ENCODE peak calls at places on chromosome 17, in four cellular contexts. One of them, this sample, is unnamed. For H3K4me1, the result is how much of the 10 kb centered on the place peaks cover.

GRCh38 chr17:65163990-65164495 is 26.9 kb downstream of the RGS9 start:
- DNase-seq in psoas muscle: no peak
- DNase-seq in uterus: no peak
- DNase-seq in cardiac muscle cell: peak
- DNase-seq in this sample: peak

GRCh38 chr17:70080541-70081347 is 5.7 kb downstream of the KCNJ16 start:
- DNase-seq in psoas muscle: no peak
- DNase-seq in uterus: no peak
- DNase-seq in cardiac muscle cell: peak
- DNase-seq in this sample: no peak

GRCh38 chr17:5418858-5419355 is 555 bp downstream of the NUP88 start:
- DNase-seq in psoas muscle: no peak
- DNase-seq in uterus: no peak
- DNase-seq in cardiac muscle cell: peak
- DNase-seq in this sample: peak

GRCh38 chr17:5815396-5815795 is 231.1 kb upstream of the NLRP1 start:
- DNase-seq in psoas muscle: no peak
- DNase-seq in uterus: no peak
- DNase-seq in cardiac muscle cell: no peak
- DNase-seq in this sample: no peak

GRCh38 chr17:36731091-36731490 is 129.7 kb downstream of the MRM1 start:
- DNase-seq in psoas muscle: no peak
- DNase-seq in uterus: no peak
- DNase-seq in cardiac muscle cell: no peak
- DNase-seq in this sample: no peak

GRCh38 chr17:50480854-50481490 is 2.3 kb downstream of the RSAD1 start:
- DNase-seq in psoas muscle: no peak
- DNase-seq in uterus: no peak
- DNase-seq in cardiac muscle cell: no peak
- DNase-seq in this sample: no peak

GRCh38 chr17:8963665-8964258 is 1.7 kb downstream of the PIK3R5 start:
- DNase-seq in psoas muscle: no peak
- DNase-seq in uterus: no peak
- DNase-seq in cardiac muscle cell: no peak
- DNase-seq in this sample: no peak

GRCh38 chr17:7884581-7885356 is 3.8 kb upstream of the CHD3 start:
- DNase-seq in psoas muscle: peak
- DNase-seq in uterus: peak
- DNase-seq in cardiac muscle cell: peak
- DNase-seq in this sample: no peak

GRCh38 chr17:41521574-41522261 is 3.0 kb upstream of the KRT15 start:
- DNase-seq in psoas muscle: no peak
- DNase-seq in uterus: no peak
- DNase-seq in cardiac muscle cell: peak
- DNase-seq in this sample: peak

GRCh38 chr17:68455756-68456528 is 1.4 kb downstream of the WIPI1 start:
- DNase-seq in psoas muscle: no peak
- DNase-seq in uterus: no peak
- DNase-seq in cardiac muscle cell: peak
- DNase-seq in this sample: peak

GRCh38 chr17:77465358-77466041 is 324.7 kb downstream of the SEC14L1 start:
- DNase-seq in psoas muscle: peak
- DNase-seq in uterus: no peak
- DNase-seq in cardiac muscle cell: peak
- DNase-seq in this sample: no peak

GRCh38 chr17:56358651-56359050 is 205.4 kb downstream of the ANKFN1 start:
- DNase-seq in psoas muscle: no peak
- DNase-seq in uterus: no peak
- DNase-seq in cardiac muscle cell: no peak
- DNase-seq in this sample: peak

GRCh38 chr17:19369846-19370492 is 7.4 kb upstream of the B9D1 start:
- DNase-seq in psoas muscle: no peak
- DNase-seq in uterus: peak
- DNase-seq in cardiac muscle cell: no peak
- DNase-seq in this sample: no peak

GRCh38 chr17:57482657-57483056 is 226.3 kb downstream of the MSI2 start:
- DNase-seq in psoas muscle: no peak
- DNase-seq in uterus: no peak
- DNase-seq in cardiac muscle cell: no peak
- DNase-seq in this sample: no peak

GRCh38 chr17:9346296-9346926 is 229.2 kb downstream of the STX8 start:
- DNase-seq in psoas muscle: no peak
- DNase-seq in uterus: no peak
- DNase-seq in cardiac muscle cell: peak
- DNase-seq in this sample: no peak

GRCh38 chr17:21113106-21113690 is 13.6 kb upstream of the DHRS7B start:
- DNase-seq in psoas muscle: no peak
- DNase-seq in uterus: no peak
- DNase-seq in cardiac muscle cell: no peak
- DNase-seq in this sample: no peak

GRCh38 chr17:78875738-78876597 is 27.0 kb downstream of the CEP295NL start:
- DNase-seq in psoas muscle: no peak
- DNase-seq in uterus: no peak
- DNase-seq in cardiac muscle cell: peak
- DNase-seq in this sample: no peak

GRCh38 chr17:36768355-36768754 is 167.0 kb downstream of the MRM1 start:
- DNase-seq in psoas muscle: no peak
- DNase-seq in uterus: no peak
- DNase-seq in cardiac muscle cell: no peak
- DNase-seq in this sample: no peak

GRCh38 chr17:5558815-5559785 is 25.2 kb downstream of the NLRP1 start:
- DNase-seq in psoas muscle: no peak
- DNase-seq in uterus: no peak
- DNase-seq in cardiac muscle cell: no peak
- DNase-seq in this sample: no peak

GRCh38 chr17:67477687-67478086 is 100.6 kb downstream of the PITPNC1 start:
- DNase-seq in psoas muscle: no peak
- DNase-seq in uterus: no peak
- DNase-seq in cardiac muscle cell: no peak
- DNase-seq in this sample: peak

GRCh38 chr17:76051071-76051467 is 21.2 kb downstream of the SRP68 start:
- DNase-seq in psoas muscle: no peak
- DNase-seq in uterus: no peak
- DNase-seq in cardiac muscle cell: no peak
- DNase-seq in this sample: no peak
- H3K4me1 ChIP-seq in psoas muscle: under half
- H3K4me1 ChIP-seq in uterus: under half
- H3K4me1 ChIP-seq in cardiac muscle cell: under half
- H3K4me1 ChIP-seq in this sample: under half

DNA sequence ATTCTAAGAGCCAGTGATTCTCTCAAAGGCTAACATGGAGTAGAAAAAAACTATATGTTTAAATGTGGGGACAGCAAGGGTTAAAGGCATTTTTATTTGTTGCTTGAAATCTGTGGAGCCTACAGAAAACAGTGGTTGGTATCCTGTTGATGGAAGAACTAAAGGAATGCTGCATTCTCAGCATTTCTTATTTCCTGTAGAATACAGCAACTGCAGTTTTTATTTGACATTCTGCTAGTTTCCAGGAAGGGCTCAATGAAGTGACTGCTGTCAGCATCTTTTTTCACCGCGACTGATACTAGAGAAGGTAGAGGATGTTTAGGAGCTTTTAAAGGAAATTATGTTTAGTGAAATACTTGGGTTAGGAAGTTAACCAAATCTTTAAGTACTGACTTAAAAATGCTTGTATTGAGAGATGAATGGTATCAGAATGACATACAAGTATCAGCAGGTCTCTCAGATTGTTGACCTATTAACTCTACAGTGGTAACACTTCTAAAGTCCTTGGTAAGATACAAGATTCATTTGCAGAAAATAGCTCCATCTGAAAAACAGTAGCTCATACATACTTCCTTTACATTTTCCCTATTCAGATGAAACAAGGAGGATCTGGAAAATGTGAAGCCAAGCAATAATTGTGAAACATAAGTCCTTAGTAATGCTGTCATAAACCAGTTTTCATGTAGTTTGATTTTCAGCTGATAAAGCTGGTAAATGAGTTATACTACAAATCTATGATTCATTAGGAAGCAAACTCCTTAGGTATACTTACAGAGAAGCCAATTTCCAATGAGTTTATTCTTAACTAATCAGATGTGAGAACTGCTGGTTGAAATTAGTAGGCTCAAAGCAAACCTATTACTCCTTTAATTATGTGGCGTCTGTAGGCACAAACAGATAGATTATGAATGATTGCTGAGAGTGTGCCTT is 15.2 kb downstream of the CLTC start:
- DNase-seq in psoas muscle: no peak
- DNase-seq in uterus: no peak
- DNase-seq in cardiac muscle cell: no peak
- DNase-seq in this sample: no peak
- TF ChIP-seq CTCF in psoas muscle: no peak
- TF ChIP-seq CTCF in uterus: no peak
- TF ChIP-seq CTCF in cardiac muscle cell: no peak
- TF ChIP-seq CTCF in this sample: no peak

GRCh38 chr17:17229416-17230098 is 7.4 kb downstream of the FLCN start:
- DNase-seq in psoas muscle: no peak
- DNase-seq in uterus: no peak
- DNase-seq in cardiac muscle cell: no peak
- DNase-seq in this sample: no peak
- H3K27ac ChIP-seq in psoas muscle: peak
- H3K27ac ChIP-seq in uterus: no peak
- H3K27ac ChIP-seq in cardiac muscle cell: no peak
- H3K27ac ChIP-seq in this sample: no peak

GRCh38 chr17:3959295-3959899 is 4.8 kb downstream of the ATP2A3 start:
- DNase-seq in psoas muscle: no peak
- DNase-seq in uterus: no peak
- DNase-seq in cardiac muscle cell: peak
- DNase-seq in this sample: no peak
- H3K4me1 ChIP-seq in psoas muscle: under half
- H3K4me1 ChIP-seq in uterus: under half
- H3K4me1 ChIP-seq in cardiac muscle cell: under half
- H3K4me1 ChIP-seq in this sample: under half

DNA sequence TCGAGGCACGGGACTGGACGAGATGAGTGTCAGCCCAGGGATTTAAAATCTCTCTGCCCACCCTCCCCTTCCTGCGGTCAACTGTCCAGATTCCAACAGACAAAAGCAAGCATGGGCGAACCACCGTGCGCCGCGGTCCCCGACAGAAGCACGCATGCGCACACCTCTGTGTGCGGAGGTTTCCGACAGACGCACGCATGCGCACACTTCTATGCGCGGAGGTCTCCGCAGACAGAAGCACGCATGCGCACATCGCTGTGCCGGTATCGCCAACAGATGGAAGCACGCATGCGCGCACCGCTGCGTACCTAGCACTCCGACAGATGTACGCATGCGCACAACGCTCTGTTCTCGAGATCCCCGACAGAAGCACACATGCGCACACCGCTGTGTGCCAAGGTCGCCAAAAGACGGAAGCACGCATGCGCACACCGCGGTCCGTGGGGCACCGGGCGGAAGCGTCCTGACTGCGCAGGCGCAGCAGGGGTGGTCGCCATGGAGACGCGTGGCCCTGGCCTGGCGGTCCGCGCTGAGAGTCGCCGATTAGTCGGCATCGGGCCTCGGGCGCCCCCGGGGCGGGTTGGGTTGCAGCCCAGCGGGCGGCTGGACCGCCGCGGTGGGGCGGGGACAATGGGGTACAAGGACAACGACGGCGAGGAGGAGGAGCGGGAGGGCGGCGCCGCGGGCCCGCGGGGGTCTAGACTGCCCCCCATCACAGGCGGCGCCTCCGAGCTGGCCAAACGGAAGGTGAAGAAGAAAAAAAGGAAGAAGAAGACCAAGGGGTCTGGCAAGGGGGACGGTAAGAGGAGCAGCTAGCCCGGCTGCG is 57.5 kb upstream of the RPH3AL start:
- DNase-seq in psoas muscle: peak
- DNase-seq in uterus: peak
- DNase-seq in cardiac muscle cell: peak
- DNase-seq in this sample: peak
- TF ChIP-seq CTCF in psoas muscle: no peak
- TF ChIP-seq CTCF in uterus: no peak
- TF ChIP-seq CTCF in cardiac muscle cell: no peak
- TF ChIP-seq CTCF in this sample: no peak

GRCh38 chr17:60231234-60231633 is 81.5 kb downstream of the CA4 start:
- DNase-seq in psoas muscle: no peak
- DNase-seq in uterus: no peak
- DNase-seq in cardiac muscle cell: peak
- DNase-seq in this sample: no peak
- H3K27ac ChIP-seq in psoas muscle: no peak
- H3K27ac ChIP-seq in uterus: no peak
- H3K27ac ChIP-seq in cardiac muscle cell: no peak
- H3K27ac ChIP-seq in this sample: no peak

GRCh38 chr17:82269138-82269881 is 4.2 kb downstream of the CSNK1D start:
- DNase-seq in psoas muscle: no peak
- DNase-seq in uterus: no peak
- DNase-seq in cardiac muscle cell: no peak
- DNase-seq in this sample: no peak
- H3K4me1 ChIP-seq in psoas muscle: half or more
- H3K4me1 ChIP-seq in uterus: under half
- H3K4me1 ChIP-seq in cardiac muscle cell: under half
- H3K4me1 ChIP-seq in this sample: under half

DNA sequence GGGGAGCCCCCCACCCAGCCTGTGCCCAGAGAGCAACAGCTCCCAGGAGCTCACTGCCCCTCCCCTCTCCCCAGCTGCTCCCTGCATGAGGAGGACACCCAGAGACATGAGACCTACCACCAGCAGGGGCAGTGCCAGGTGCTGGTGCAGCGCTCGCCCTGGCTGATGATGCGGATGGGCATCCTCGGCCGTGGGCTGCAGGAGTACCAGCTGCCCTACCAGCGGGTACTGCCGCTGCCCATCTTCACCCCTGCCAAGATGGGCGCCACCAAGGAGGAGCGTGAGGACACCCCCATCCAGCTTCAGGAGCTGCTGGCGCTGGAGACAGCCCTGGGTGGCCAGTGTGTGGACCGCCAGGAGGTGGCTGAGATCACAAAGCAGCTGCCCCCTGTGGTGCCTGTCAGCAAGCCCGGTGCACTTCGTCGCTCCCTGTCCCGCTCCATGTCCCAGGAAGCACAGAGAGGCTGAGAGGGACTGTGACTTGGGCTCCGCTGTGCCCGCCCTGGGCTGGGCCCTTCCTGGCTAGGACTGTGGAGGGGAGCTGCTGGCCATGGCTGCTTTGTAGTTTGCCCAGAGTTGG is 583 bp downstream of the TCAP start:
- DNase-seq in psoas muscle: peak
- DNase-seq in uterus: no peak
- DNase-seq in cardiac muscle cell: no peak
- DNase-seq in this sample: no peak
- TF ChIP-seq CTCF in psoas muscle: peak
- TF ChIP-seq CTCF in uterus: no peak
- TF ChIP-seq CTCF in cardiac muscle cell: no peak
- TF ChIP-seq CTCF in this sample: peak